ENCODE peak calls at places on chromosomes 11 and 22, in four cellular contexts. One of them, this sample, is unnamed.

GRCh38 chr22:26479043-26479791 is 4.4 kb downstream of the HPS4 start:
- DNase-seq in A549: no peak
- DNase-seq in heart right ventricle: no peak
- DNase-seq in nephron progenitor cell: no peak
- DNase-seq in this sample: no peak

GRCh38 chr11:69791266-69791665 is 16.1 kb upstream of the FGF4 start:
- DNase-seq in A549: no peak
- DNase-seq in heart right ventricle: no peak
- DNase-seq in nephron progenitor cell: no peak
- DNase-seq in this sample: peak; percentile 70

GRCh38 chr22:45441158-45441557 is 27.7 kb downstream of the RIBC2 start:
- DNase-seq in heart right ventricle: peak; percentile 44
- DNase-seq in nephron progenitor cell: peak; percentile 53
- DNase-seq in A549: peak; percentile 46
- DNase-seq in this sample: peak; percentile 75

GRCh38 chr11:63945482-63946163 is 6.8 kb downstream of the NAA40 start:
- DNase-seq in A549: peak; percentile 82
- DNase-seq in nephron progenitor cell: peak; percentile 61
- DNase-seq in heart right ventricle: peak; percentile 46
- DNase-seq in this sample: peak; percentile 88

GRCh38 chr11:133040289-133040893 is 491.9 kb downstream of the OPCML start:
- DNase-seq in heart right ventricle: no peak
- DNase-seq in nephron progenitor cell: no peak
- DNase-seq in A549: no peak
- DNase-seq in this sample: no peak

GRCh38 chr11:132792341-132793140 is 739.8 kb downstream of the OPCML start:
- DNase-seq in heart right ventricle: no peak
- DNase-seq in nephron progenitor cell: no peak
- DNase-seq in A549: no peak
- DNase-seq in this sample: no peak

GRCh38 chr22:43310311-43310710 is 32.9 kb downstream of the SCUBE1 start:
- DNase-seq in nephron progenitor cell: no peak
- DNase-seq in A549: no peak
- DNase-seq in heart right ventricle: no peak
- DNase-seq in this sample: no peak

GRCh38 chr11:12547953-12548650 is 126.1 kb upstream of the TEAD1 start:
- DNase-seq in nephron progenitor cell: no peak
- DNase-seq in A549: no peak
- DNase-seq in heart right ventricle: peak; percentile 29
- DNase-seq in this sample: peak; percentile 58

GRCh38 chr22:46576556-46577351 is 39.3 kb upstream of the CELSR1 start:
- DNase-seq in nephron progenitor cell: peak; percentile 75
- DNase-seq in A549: peak; percentile 23
- DNase-seq in heart right ventricle: peak; percentile 71
- DNase-seq in this sample: peak; percentile 26

GRCh38 chr11:67178878-67179277 is 59.8 kb downstream of the KDM2A start:
- DNase-seq in A549: no peak
- DNase-seq in nephron progenitor cell: no peak
- DNase-seq in heart right ventricle: no peak
- DNase-seq in this sample: no peak

GRCh38 chr11:72813740-72814138 is 472 bp upstream of the ATG16L2 start:
- DNase-seq in nephron progenitor cell: no peak
- DNase-seq in A549: peak; percentile 61
- DNase-seq in heart right ventricle: peak; percentile 86
- DNase-seq in this sample: no peak

GRCh38 chr11:15195454-15196200 is 80.9 kb downstream of the INSC start:
- DNase-seq in heart right ventricle: no peak
- DNase-seq in A549: no peak
- DNase-seq in nephron progenitor cell: no peak
- DNase-seq in this sample: peak; percentile 16

GRCh38 chr11:35337136-35337918 is 82.0 kb downstream of the SLC1A2 start:
- DNase-seq in heart right ventricle: no peak
- DNase-seq in A549: peak; percentile 95
- DNase-seq in nephron progenitor cell: no peak
- DNase-seq in this sample: peak; percentile 99

GRCh38 chr11:103111400-103111799 is 2.2 kb downstream of the DYNC2H1 start:
- DNase-seq in heart right ventricle: no peak
- DNase-seq in nephron progenitor cell: no peak
- DNase-seq in A549: no peak
- DNase-seq in this sample: no peak
- TF ChIP-seq CTCF in heart right ventricle: no peak
- TF ChIP-seq CTCF in nephron progenitor cell: no peak
- TF ChIP-seq CTCF in A549: no peak
- TF ChIP-seq CTCF in this sample: no peak

GRCh38 chr11:31874631-31875191 is 63.6 kb upstream of the PAX6 start:
- DNase-seq in nephron progenitor cell: no peak
- DNase-seq in A549: no peak
- DNase-seq in heart right ventricle: no peak
- DNase-seq in this sample: no peak

GRCh38 chr11:31870609-31871309 is 59.6 kb upstream of the PAX6 start:
- DNase-seq in heart right ventricle: peak; percentile 13
- DNase-seq in A549: peak; percentile 47
- DNase-seq in nephron progenitor cell: peak; percentile 80
- DNase-seq in this sample: peak; percentile 45

GRCh38 chr11:31872074-31872440 is 60.9 kb upstream of the PAX6 start:
- DNase-seq in nephron progenitor cell: no peak
- DNase-seq in heart right ventricle: no peak
- DNase-seq in A549: no peak
- DNase-seq in this sample: no peak

GRCh38 chr11:31873115-31873514 is 62.0 kb upstream of the PAX6 start:
- DNase-seq in nephron progenitor cell: no peak
- DNase-seq in heart right ventricle: no peak
- DNase-seq in A549: no peak
- DNase-seq in this sample: no peak

DNA sequence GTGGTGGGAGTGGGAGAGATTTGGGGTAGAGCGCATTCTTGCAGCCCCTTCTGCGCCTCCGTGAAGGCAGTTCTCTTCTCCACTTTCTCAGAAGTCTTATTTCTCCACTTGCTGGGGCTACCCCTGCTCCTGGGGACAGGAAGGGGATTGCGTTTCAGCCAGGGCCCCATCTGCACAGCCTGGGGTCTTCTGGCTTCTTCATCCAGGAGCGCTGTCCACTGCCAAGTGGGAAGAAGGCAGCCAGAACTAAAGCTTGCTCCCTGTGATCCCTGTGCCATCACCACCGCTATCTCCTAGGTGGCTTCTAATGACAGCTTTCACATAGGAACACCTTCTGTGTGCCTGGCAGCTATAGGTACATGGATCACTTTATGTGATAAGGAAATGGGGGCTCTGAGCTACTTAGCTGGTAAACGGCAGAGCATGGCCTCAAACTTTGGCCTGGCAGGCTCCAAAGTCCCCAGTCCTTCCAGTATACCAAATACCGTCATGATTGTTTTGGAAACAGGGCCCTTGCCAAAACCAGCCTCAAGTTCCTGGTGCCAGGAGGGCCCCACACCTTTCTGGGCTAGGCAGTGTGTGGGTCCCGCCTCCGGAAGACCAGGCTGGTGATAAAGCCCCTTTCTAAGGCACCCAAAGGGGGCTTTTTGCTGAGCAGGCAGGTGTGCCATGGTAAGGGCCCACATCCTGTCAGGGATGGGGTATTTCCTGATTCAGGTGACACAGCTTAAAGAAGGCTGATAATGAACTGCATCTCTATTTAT is 60.4 kb upstream of the PAX6 start:
- DNase-seq in nephron progenitor cell: no peak
- DNase-seq in A549: no peak
- DNase-seq in heart right ventricle: no peak
- DNase-seq in this sample: no peak
- TF ChIP-seq CTCF in nephron progenitor cell: no peak
- TF ChIP-seq CTCF in A549: no peak
- TF ChIP-seq CTCF in heart right ventricle: no peak
- TF ChIP-seq CTCF in this sample: no peak

DNA sequence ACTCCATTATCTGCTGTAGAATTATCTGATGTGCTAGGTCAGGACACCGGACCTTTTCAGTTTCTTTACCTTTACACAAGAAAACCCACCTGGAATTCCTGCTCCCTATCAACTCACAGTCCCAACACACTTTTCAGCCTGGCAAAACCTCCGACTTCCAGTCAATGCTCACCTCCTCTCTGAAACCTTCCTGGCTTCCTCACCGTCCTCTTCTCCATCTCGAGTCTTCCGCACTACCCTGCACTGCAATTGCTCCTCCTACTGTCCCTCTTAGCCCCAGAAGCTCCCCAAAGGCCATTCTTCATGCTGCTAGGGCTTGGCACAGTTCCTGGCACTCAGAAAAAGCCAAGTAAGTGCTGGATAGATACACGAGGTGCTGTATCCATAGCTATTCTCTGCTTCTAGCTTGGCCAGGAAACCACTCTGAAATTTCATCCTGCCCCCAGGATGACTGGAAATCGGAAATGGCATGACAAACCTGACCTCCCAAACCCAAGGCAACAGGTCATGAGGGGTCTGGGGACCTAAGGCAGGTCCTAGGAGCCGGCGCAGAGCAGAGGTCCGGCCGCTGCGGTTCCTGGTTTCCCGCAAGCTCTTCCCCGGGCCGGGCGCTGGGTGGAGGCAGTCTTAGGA is 702 bp downstream of the SYN3 start:
- DNase-seq in A549: no peak
- DNase-seq in nephron progenitor cell: no peak
- DNase-seq in heart right ventricle: no peak
- DNase-seq in this sample: no peak
- TF ChIP-seq CTCF in A549: no peak
- TF ChIP-seq CTCF in nephron progenitor cell: no peak
- TF ChIP-seq CTCF in heart right ventricle: no peak
- TF ChIP-seq CTCF in this sample: no peak

GRCh38 chr22:20885017-20885556 is 26.3 kb downstream of the SNAP29 start:
- DNase-seq in A549: no peak
- DNase-seq in nephron progenitor cell: no peak
- DNase-seq in heart right ventricle: no peak
- DNase-seq in this sample: no peak

GRCh38 chr22:20887375-20887774 is 28.6 kb downstream of the SNAP29 start:
- DNase-seq in A549: no peak
- DNase-seq in heart right ventricle: no peak
- DNase-seq in nephron progenitor cell: no peak
- DNase-seq in this sample: no peak

GRCh38 chr22:20884454-20884853 is 25.6 kb downstream of the SNAP29 start:
- DNase-seq in heart right ventricle: no peak
- DNase-seq in A549: no peak
- DNase-seq in nephron progenitor cell: no peak
- DNase-seq in this sample: no peak

GRCh38 chr22:20882855-20883254 is 24.0 kb downstream of the SNAP29 start:
- DNase-seq in nephron progenitor cell: no peak
- DNase-seq in heart right ventricle: no peak
- DNase-seq in A549: no peak
- DNase-seq in this sample: no peak

DNA sequence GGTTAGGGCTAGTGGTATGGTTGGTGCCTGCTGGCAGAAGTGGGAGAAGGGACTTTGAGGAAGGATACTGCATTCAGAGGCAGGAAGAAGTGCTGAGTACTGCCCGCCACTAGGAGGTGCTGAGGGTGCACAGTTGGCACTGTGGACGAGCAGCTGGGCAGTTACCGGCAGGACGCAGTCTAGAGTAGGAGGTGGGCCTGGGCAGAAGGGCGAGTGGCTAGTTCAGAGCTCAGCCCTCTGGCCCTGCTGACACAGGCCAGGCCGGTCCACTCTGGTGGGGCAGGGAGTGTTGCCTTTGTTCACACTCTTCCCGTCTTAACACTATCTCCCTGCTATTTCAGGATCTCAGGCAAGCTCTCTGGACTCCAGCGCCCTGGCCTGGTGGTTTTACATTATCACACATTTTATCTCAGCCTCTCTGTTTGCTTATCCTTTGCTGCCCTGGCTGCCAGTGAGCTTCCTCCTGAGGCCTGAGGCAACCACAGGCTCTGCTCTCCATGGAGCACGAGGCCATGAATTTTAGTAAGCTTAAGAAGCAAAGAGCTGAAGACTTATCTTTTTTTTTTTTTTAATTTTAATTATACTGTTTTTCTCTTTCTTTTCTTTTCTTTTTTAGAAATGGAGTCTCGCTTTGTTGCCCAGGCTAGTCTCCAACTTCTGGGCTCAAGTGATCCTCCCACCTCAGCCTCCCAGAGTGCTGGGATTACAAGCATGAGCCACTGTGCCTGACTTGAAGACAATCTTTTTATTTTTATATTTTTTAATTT is 26.9 kb downstream of the SNAP29 start:
- DNase-seq in heart right ventricle: peak; percentile 77
- DNase-seq in A549: peak; percentile 83
- DNase-seq in nephron progenitor cell: peak; percentile 83
- DNase-seq in this sample: peak; percentile 90
- TF ChIP-seq CTCF in heart right ventricle: peak; percentile 81
- TF ChIP-seq CTCF in A549: peak; percentile 86
- TF ChIP-seq CTCF in nephron progenitor cell: peak; percentile 87
- TF ChIP-seq CTCF in this sample: peak; percentile 92

DNA sequence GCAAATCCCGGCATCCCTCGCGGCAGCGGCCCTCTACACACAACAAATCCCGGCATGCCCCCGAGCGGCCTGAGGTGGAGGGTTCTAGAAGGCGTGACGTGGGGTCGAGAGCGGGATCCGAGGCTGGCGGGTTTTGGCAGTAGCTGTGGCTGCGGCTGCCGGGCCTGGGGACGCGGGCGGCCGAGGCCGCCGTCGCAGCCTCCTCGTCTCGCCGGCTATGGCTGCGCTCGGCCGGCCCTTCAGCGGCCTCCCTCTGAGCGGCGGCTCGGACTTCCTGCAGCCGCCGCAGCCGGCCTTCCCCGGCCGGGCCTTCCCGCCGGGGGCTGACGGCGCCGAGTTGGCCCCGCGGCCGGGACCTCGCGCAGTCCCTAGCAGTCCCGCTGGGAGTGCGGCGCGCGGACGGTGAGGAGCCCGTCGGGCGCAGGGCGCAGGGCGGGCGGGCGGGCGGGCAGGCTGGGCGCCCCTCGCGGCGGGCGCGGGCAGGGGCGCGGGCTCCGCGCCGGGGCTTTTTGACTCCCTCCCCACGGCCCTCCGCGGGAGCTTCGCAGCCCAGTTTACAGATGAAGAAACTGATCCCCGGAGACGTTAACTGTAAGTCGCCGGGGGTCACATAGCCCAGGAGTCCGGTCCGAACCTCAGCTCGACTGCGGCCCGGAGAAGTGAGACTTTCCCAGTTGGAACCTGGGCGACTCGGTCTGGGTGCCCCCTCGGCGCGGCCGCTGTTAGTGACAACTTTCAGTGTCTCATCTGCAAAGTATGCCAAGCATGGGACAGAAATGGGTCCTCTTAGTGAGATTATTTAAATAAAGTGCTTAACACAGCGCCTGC is at the start of gene CCDC117:
- DNase-seq in nephron progenitor cell: peak; percentile 89
- DNase-seq in heart right ventricle: peak; percentile 95
- DNase-seq in A549: peak; percentile 89
- DNase-seq in this sample: peak; percentile 96
- TF ChIP-seq CTCF in nephron progenitor cell: no peak
- TF ChIP-seq CTCF in heart right ventricle: no peak
- TF ChIP-seq CTCF in A549: peak; percentile 26
- TF ChIP-seq CTCF in this sample: peak; percentile 20